ENCODE peak calls at places on chromosomes 3 and 15, in eight cellular contexts. One of them, this sample, is unnamed.

GRCh38 chr3:101072299-101072698 is 79.1 kb upstream of the ABI3BP start:
- DNase-seq in fibroblast of lung: no peak
- DNase-seq in GM12865: no peak
- DNase-seq in breast epithelium: no peak
- DNase-seq in endodermal cell: no peak
- DNase-seq in A549: peak; percentile 16
- DNase-seq in psoas muscle: no peak
- DNase-seq in fibroblast of pulmonary artery: peak; percentile 49
- DNase-seq in this sample: no peak

GRCh38 chr3:28317438-28318022 is 31.0 kb upstream of the ZCWPW2 start:
- DNase-seq in fibroblast of lung: peak; percentile 47
- DNase-seq in GM12865: peak; percentile 62
- DNase-seq in breast epithelium: no peak
- DNase-seq in endodermal cell: no peak
- DNase-seq in A549: peak; percentile 43
- DNase-seq in psoas muscle: no peak
- DNase-seq in fibroblast of pulmonary artery: peak; percentile 58
- DNase-seq in this sample: no peak

GRCh38 chr3:52343946-52344600 is 28.0 kb downstream of the DNAH1 start:
- DNase-seq in fibroblast of lung: no peak
- DNase-seq in GM12865: no peak
- DNase-seq in breast epithelium: no peak
- DNase-seq in endodermal cell: no peak
- DNase-seq in A549: no peak
- DNase-seq in psoas muscle: no peak
- DNase-seq in fibroblast of pulmonary artery: no peak
- DNase-seq in this sample: no peak

GRCh38 chr3:170728181-170728580 is 141.8 kb downstream of the RPL22L1 start:
- DNase-seq in fibroblast of lung: no peak
- DNase-seq in GM12865: no peak
- DNase-seq in breast epithelium: no peak
- DNase-seq in endodermal cell: no peak
- DNase-seq in A549: no peak
- DNase-seq in psoas muscle: no peak
- DNase-seq in fibroblast of pulmonary artery: no peak
- DNase-seq in this sample: no peak

GRCh38 chr3:173993299-173993698 is 595.8 kb downstream of the NLGN1 start:
- DNase-seq in fibroblast of lung: peak; percentile 60
- DNase-seq in GM12865: peak; percentile 9
- DNase-seq in breast epithelium: no peak
- DNase-seq in endodermal cell: no peak
- DNase-seq in A549: peak; percentile 2
- DNase-seq in psoas muscle: no peak
- DNase-seq in fibroblast of pulmonary artery: peak; percentile 49
- DNase-seq in this sample: peak; percentile 67

GRCh38 chr15:91963051-91963450 is 109.5 kb downstream of the SLCO3A1 start:
- DNase-seq in fibroblast of lung: no peak
- DNase-seq in GM12865: no peak
- DNase-seq in breast epithelium: no peak
- DNase-seq in endodermal cell: no peak
- DNase-seq in A549: no peak
- DNase-seq in psoas muscle: no peak
- DNase-seq in fibroblast of pulmonary artery: no peak
- DNase-seq in this sample: no peak

GRCh38 chr15:97804950-97805349 is 155.6 kb upstream of the ARRDC4 start:
- DNase-seq in fibroblast of lung: no peak
- DNase-seq in GM12865: no peak
- DNase-seq in breast epithelium: no peak
- DNase-seq in endodermal cell: no peak
- DNase-seq in A549: no peak
- DNase-seq in psoas muscle: no peak
- DNase-seq in fibroblast of pulmonary artery: no peak
- DNase-seq in this sample: no peak

GRCh38 chr3:175818811-175819464 is 959.8 kb downstream of the NAALADL2 start:
- DNase-seq in fibroblast of lung: no peak
- DNase-seq in GM12865: no peak
- DNase-seq in breast epithelium: no peak
- DNase-seq in endodermal cell: no peak
- DNase-seq in A549: no peak
- DNase-seq in psoas muscle: no peak
- DNase-seq in fibroblast of pulmonary artery: no peak
- DNase-seq in this sample: no peak

GRCh38 chr3:29447946-29448632 is 167.2 kb downstream of the RBMS3 start:
- DNase-seq in fibroblast of lung: no peak
- DNase-seq in GM12865: no peak
- DNase-seq in breast epithelium: no peak
- DNase-seq in endodermal cell: no peak
- DNase-seq in A549: no peak
- DNase-seq in psoas muscle: no peak
- DNase-seq in fibroblast of pulmonary artery: no peak
- DNase-seq in this sample: no peak

GRCh38 chr15:63891763-63892123 is 58.0 kb upstream of the HERC1 start:
- DNase-seq in fibroblast of lung: no peak
- DNase-seq in GM12865: peak; percentile 52
- DNase-seq in breast epithelium: no peak
- DNase-seq in endodermal cell: no peak
- DNase-seq in A549: no peak
- DNase-seq in psoas muscle: no peak
- DNase-seq in fibroblast of pulmonary artery: no peak
- DNase-seq in this sample: no peak

GRCh38 chr3:73623316-73623715 is 1.4 kb downstream of the PDZRN3 start:
- DNase-seq in fibroblast of lung: peak; percentile 44
- DNase-seq in GM12865: no peak
- DNase-seq in breast epithelium: no peak
- DNase-seq in endodermal cell: no peak
- DNase-seq in A549: no peak
- DNase-seq in psoas muscle: no peak
- DNase-seq in fibroblast of pulmonary artery: no peak
- DNase-seq in this sample: no peak

GRCh38 chr3:59575113-59576001 is 525.5 kb upstream of the CFAP20DC start:
- DNase-seq in fibroblast of lung: peak; percentile 77
- DNase-seq in GM12865: peak; percentile 83
- DNase-seq in breast epithelium: peak; percentile 86
- DNase-seq in endodermal cell: peak; percentile 96
- DNase-seq in A549: peak; percentile 58
- DNase-seq in psoas muscle: peak; percentile 87
- DNase-seq in fibroblast of pulmonary artery: peak; percentile 76
- DNase-seq in this sample: peak; percentile 27

GRCh38 chr3:151660890-151661289 is 72.8 kb upstream of the AADACL2 start:
- DNase-seq in fibroblast of lung: peak; percentile 58
- DNase-seq in GM12865: no peak
- DNase-seq in breast epithelium: no peak
- DNase-seq in endodermal cell: no peak
- DNase-seq in A549: no peak
- DNase-seq in psoas muscle: no peak
- DNase-seq in fibroblast of pulmonary artery: peak; percentile 53
- DNase-seq in this sample: no peak

GRCh38 chr15:89367485-89368451 is 33.1 kb upstream of the POLG start:
- DNase-seq in fibroblast of lung: no peak
- DNase-seq in GM12865: no peak
- DNase-seq in breast epithelium: no peak
- DNase-seq in endodermal cell: peak; percentile 90
- DNase-seq in A549: peak; percentile 78
- DNase-seq in psoas muscle: no peak
- DNase-seq in fibroblast of pulmonary artery: no peak
- DNase-seq in this sample: no peak

GRCh38 chr3:13771496-13771895 is 108.4 kb downstream of the WNT7A start:
- DNase-seq in fibroblast of lung: no peak
- DNase-seq in GM12865: no peak
- DNase-seq in breast epithelium: no peak
- DNase-seq in endodermal cell: peak; percentile 35
- DNase-seq in A549: no peak
- DNase-seq in psoas muscle: no peak
- DNase-seq in fibroblast of pulmonary artery: no peak
- DNase-seq in this sample: no peak

GRCh38 chr3:142844339-142844977 is 44.4 kb downstream of the PCOLCE2 start:
- DNase-seq in fibroblast of lung: peak; percentile 51
- DNase-seq in GM12865: peak; percentile 40
- DNase-seq in breast epithelium: no peak
- DNase-seq in endodermal cell: no peak
- DNase-seq in A549: peak; percentile 60
- DNase-seq in psoas muscle: no peak
- DNase-seq in fibroblast of pulmonary artery: peak; percentile 51
- DNase-seq in this sample: peak; percentile 28

GRCh38 chr3:4125576-4125975 is 177.6 kb upstream of the SETMAR start:
- DNase-seq in fibroblast of lung: no peak
- DNase-seq in GM12865: no peak
- DNase-seq in breast epithelium: no peak
- DNase-seq in endodermal cell: no peak
- DNase-seq in A549: no peak
- DNase-seq in psoas muscle: no peak
- DNase-seq in fibroblast of pulmonary artery: no peak
- DNase-seq in this sample: no peak

GRCh38 chr3:187987919-187988318 is 166.0 kb upstream of the LPP start:
- DNase-seq in fibroblast of lung: no peak
- DNase-seq in GM12865: no peak
- DNase-seq in breast epithelium: no peak
- DNase-seq in endodermal cell: no peak
- DNase-seq in A549: no peak
- DNase-seq in psoas muscle: no peak
- DNase-seq in fibroblast of pulmonary artery: no peak
- DNase-seq in this sample: no peak

GRCh38 chr3:169980055-169980454 is 13.4 kb downstream of the SEC62 start:
- DNase-seq in fibroblast of lung: peak; percentile 46
- DNase-seq in GM12865: no peak
- DNase-seq in breast epithelium: no peak
- DNase-seq in endodermal cell: no peak
- DNase-seq in A549: no peak
- DNase-seq in psoas muscle: no peak
- DNase-seq in fibroblast of pulmonary artery: peak; percentile 90
- DNase-seq in this sample: peak; percentile 20

DNA sequence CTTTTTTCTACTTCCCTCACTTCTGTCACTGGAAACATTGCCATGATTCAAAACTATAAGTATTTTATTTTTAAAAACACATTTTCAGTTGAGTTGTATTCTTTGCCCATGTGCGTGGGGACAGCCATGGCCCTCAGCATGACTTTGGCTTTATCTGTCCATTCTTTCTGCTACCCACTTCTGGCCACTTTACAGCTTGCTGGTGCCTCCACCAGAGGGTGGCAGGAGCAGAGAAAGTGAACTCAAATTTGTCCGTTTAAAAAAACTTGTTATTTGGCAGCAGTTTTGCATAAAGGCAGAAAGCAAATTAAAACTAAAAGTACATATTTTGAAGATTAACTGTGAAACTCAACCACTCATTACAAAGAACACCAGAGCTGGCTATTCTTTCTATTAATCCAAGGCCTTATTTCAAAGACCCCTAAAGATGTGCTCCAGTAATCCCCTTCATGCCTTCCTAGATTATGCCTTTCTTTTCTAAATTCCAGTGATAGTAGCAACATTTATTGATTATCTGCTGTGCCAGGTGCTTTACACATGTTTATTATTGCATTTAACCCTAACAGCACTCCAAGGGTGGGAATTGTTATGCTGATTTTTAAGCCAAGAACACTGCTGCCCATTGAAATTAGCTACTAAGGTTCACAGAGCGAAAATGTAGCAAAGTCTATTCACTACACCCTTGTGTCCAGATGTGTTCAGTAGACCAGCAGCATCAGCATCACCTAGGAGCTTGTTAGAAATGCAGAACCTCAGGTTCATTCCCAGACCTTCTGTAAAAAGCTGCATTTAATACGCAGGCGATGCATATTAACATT is 134.8 kb downstream of the THRB start:
- DNase-seq in fibroblast of lung: no peak
- DNase-seq in GM12865: no peak
- DNase-seq in breast epithelium: no peak
- DNase-seq in endodermal cell: no peak
- DNase-seq in A549: no peak
- DNase-seq in psoas muscle: no peak
- DNase-seq in fibroblast of pulmonary artery: no peak
- DNase-seq in this sample: no peak
- TF ChIP-seq CTCF in fibroblast of lung: peak; percentile 35
- TF ChIP-seq CTCF in GM12865: no peak
- TF ChIP-seq CTCF in breast epithelium: no peak
- TF ChIP-seq CTCF in endodermal cell: peak; percentile 59
- TF ChIP-seq CTCF in A549: peak; percentile 26
- TF ChIP-seq CTCF in psoas muscle: peak; percentile 15
- TF ChIP-seq CTCF in fibroblast of pulmonary artery: peak; percentile 13
- TF ChIP-seq CTCF in this sample: peak; percentile 5

GRCh38 chr15:62164500-62165028 is 521 bp downstream of the C2CD4B start:
- DNase-seq in fibroblast of lung: no peak
- DNase-seq in GM12865: peak; percentile 1
- DNase-seq in breast epithelium: no peak
- DNase-seq in endodermal cell: peak; percentile 84
- DNase-seq in A549: peak; percentile 12
- DNase-seq in psoas muscle: peak; percentile 54
- DNase-seq in fibroblast of pulmonary artery: peak; percentile 47
- DNase-seq in this sample: no peak
- H3K4me3 ChIP-seq in fibroblast of lung: no peak overlapping the region
- H3K4me3 ChIP-seq in GM12865: no peak overlapping the region
- H3K4me3 ChIP-seq in breast epithelium: peak overlapping the region; percentile 69
- H3K4me3 ChIP-seq in endodermal cell: peak overlapping the region; percentile 67
- H3K4me3 ChIP-seq in A549: peak overlapping the region; percentile 59
- H3K4me3 ChIP-seq in psoas muscle: peak overlapping the region; percentile 66
- H3K4me3 ChIP-seq in fibroblast of pulmonary artery: peak overlapping the region; percentile 62
- H3K4me3 ChIP-seq in this sample: no peak overlapping the region

DNA sequence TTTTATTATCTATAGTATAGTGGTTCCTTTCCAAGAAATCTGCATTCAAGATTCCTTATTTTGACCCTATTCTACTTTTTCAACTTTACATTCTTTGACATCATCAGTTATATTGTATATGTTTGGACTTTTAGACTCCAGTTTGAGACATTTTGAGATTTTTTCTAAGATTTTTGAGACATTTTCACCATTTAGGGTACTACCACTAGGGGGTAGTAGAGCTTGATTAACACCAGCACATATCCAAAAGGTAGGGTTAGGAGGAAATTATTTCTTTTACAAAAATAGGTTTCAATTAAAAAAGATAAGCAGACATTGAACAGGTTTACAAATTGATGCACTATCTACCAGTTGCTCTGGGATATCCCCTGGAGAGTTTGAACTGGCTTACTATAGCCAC is 262.5 kb downstream of the SCAPER start:
- DNase-seq in fibroblast of lung: no peak
- DNase-seq in GM12865: peak; percentile 3
- DNase-seq in breast epithelium: no peak
- DNase-seq in endodermal cell: no peak
- DNase-seq in A549: no peak
- DNase-seq in psoas muscle: no peak
- DNase-seq in fibroblast of pulmonary artery: peak; percentile 3
- DNase-seq in this sample: no peak
- TF ChIP-seq CTCF in fibroblast of lung: no peak
- TF ChIP-seq CTCF in GM12865: peak; percentile 9
- TF ChIP-seq CTCF in breast epithelium: no peak
- TF ChIP-seq CTCF in endodermal cell: peak; percentile 63
- TF ChIP-seq CTCF in A549: peak; percentile 28
- TF ChIP-seq CTCF in psoas muscle: peak; percentile 23
- TF ChIP-seq CTCF in fibroblast of pulmonary artery: peak; percentile 23
- TF ChIP-seq CTCF in this sample: peak; percentile 28

DNA sequence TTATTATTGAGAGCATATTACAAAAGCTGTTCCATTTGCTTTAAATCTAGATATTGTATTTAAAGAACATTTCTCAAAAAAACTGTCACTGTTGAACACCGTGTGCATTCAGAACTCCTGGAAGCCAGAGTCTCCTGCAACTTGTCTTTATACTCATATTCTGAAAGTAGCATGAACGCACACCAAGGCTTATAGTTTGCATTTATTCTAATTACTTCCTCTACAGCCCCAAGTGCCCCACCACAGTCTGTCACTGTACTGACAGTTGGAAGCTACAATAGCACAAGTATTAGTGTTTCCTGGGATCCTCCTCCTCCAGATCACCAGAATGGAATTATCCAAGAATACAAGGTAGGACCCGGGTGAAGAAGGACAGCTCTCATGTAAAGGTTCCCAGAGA is 537.4 kb downstream of the ROBO2 start:
- DNase-seq in fibroblast of lung: no peak
- DNase-seq in GM12865: no peak
- DNase-seq in breast epithelium: no peak
- DNase-seq in endodermal cell: no peak
- DNase-seq in A549: no peak
- DNase-seq in psoas muscle: no peak
- DNase-seq in fibroblast of pulmonary artery: no peak
- DNase-seq in this sample: no peak
- H3K4me3 ChIP-seq in fibroblast of lung: no peak overlapping the region
- H3K4me3 ChIP-seq in GM12865: no peak overlapping the region
- H3K4me3 ChIP-seq in breast epithelium: no peak overlapping the region
- H3K4me3 ChIP-seq in endodermal cell: no peak overlapping the region
- H3K4me3 ChIP-seq in A549: no peak overlapping the region
- H3K4me3 ChIP-seq in psoas muscle: no peak overlapping the region
- H3K4me3 ChIP-seq in fibroblast of pulmonary artery: no peak overlapping the region
- H3K4me3 ChIP-seq in this sample: no peak overlapping the region